ENCODE peak calls at places on chromosomes 16 and 17, in ten cellular contexts. Q is AG09319; V is Caki2; B is stimulated activated CD8-positive, alpha-beta memory T cell treated with anti-CD3 and anti-CD28 coated beads, Interleukin-15, amount 100 ng/mL, for 24 hours; W is stimulated activated CD4-positive, alpha-beta T cell treated with anti-CD3 and anti-CD28 coated beads, Interleukin-1b, Interleukin-23, amount 100 ng/mL, for 1 hour; E is Right ventricle myocardium superior; I is activated CD8-positive, alpha-beta memory T cell treated with anti-CD3 and anti-CD28 coated beads for 4 hours; D is activated CD4-positive, alpha-beta memory T cell treated with anti-CD3 and anti-CD28 coated beads, Interleukin-2, amount 10 ng/mL, durations not matched to agents 7 days and 5 days; T is M059J; M is choroid plexus epithelial cell. R is an unnamed sample.

GRCh38 chr17:56912105-56912999 is 1.5 kb downstream of the TRIM25 start:
- DNase-seq in Q (peak; percentile 11), V (no peak), B (no peak), W (no peak), E (peak; percentile 66), I (no peak), D (no peak), T (no peak), M (peak; percentile 9), R (no peak)

GRCh38 chr17:66644311-66644710 is 190.6 kb upstream of the CACNG5 start:
- DNase-seq in Q (no peak), V (no peak), B (no peak), W (no peak), E (no peak), I (no peak), D (no peak), T (no peak), M (peak; percentile 59), R (no peak)

GRCh38 chr16:22300427-22301071 is 3.3 kb downstream of the POLR3E start:
- DNase-seq in Q (no peak), V (peak; percentile 39), B (no peak), W (no peak), E (peak; percentile 78), I (peak; percentile 25), D (peak; percentile 63), T (peak; percentile 52), M (peak; percentile 74), R (peak; percentile 96)

GRCh38 chr16:64215730-64216129 is 906.1 kb downstream of the CDH11 start:
- DNase-seq in Q (no peak), V (no peak), B (no peak), W (no peak), E (no peak), I (no peak), D (no peak), T (no peak), M (no peak), R (no peak)

GRCh38 chr17:37312137-37312923 is 63.5 kb upstream of the C17orf78 start:
- DNase-seq in Q (no peak), V (no peak), B (no peak), W (no peak), E (no peak), I (no peak), D (no peak), T (no peak), M (no peak), R (no peak)

GRCh38 chr17:70308619-70309018 is 139.3 kb downstream of the KCNJ2 start:
- DNase-seq in Q (no peak), V (no peak), B (no peak), W (no peak), E (no peak), I (no peak), D (no peak), T (no peak), M (no peak), R (no peak)

GRCh38 chr17:27762527-27763305 is 37.6 kb downstream of the NOS2 start:
- DNase-seq in Q (no peak), V (peak; percentile 54), B (no peak), W (no peak), E (peak; percentile 24), I (no peak), D (peak; percentile 38), T (peak; percentile 32), M (peak; percentile 52), R (peak; percentile 37)

GRCh38 chr16:85746431-85747227 is 4.3 kb downstream of the C16orf74 start:
- DNase-seq in Q (no peak), V (peak; percentile 33), B (no peak), W (no peak), E (no peak), I (no peak), D (no peak), T (peak; percentile 68), M (no peak), R (no peak)

GRCh38 chr17:21418446-21419298 is 42.5 kb downstream of the KCNJ12 start:
- DNase-seq in Q (no peak), V (no peak), B (no peak), W (no peak), E (no peak), I (no peak), D (no peak), T (no peak), M (no peak), R (no peak)

GRCh38 chr17:63150994-63151464 is 185.0 kb downstream of the TANC2 start:
- DNase-seq in Q (peak; percentile 60), V (no peak), B (no peak), W (no peak), E (no peak), I (no peak), D (no peak), T (peak; percentile 11), M (peak; percentile 66), R (no peak)

GRCh38 chr17:44004761-44005526 is 522 bp downstream of the NAGS start:
- DNase-seq in Q (no peak), V (no peak), B (no peak), W (no peak), E (no peak), I (no peak), D (peak; percentile 26), T (no peak), M (no peak), R (no peak)

GRCh38 chr17:64657610-64658125 is 4.4 kb downstream of the SMURF2 start:
- DNase-seq in Q (no peak), V (no peak), B (no peak), W (no peak), E (no peak), I (no peak), D (no peak), T (no peak), M (no peak), R (no peak)

GRCh38 chr17:44894642-44895041 is 4.6 kb downstream of the EFTUD2 start:
- DNase-seq in Q (no peak), V (no peak), B (no peak), W (no peak), E (no peak), I (no peak), D (no peak), T (no peak), M (no peak), R (no peak)

GRCh38 chr17:39365872-39366271 is 35.6 kb downstream of the FBXL20 start:
- DNase-seq in Q (no peak), V (no peak), B (no peak), W (no peak), E (no peak), I (no peak), D (no peak), T (no peak), M (no peak), R (no peak)

GRCh38 chr16:87671221-87671620 is 68.9 kb downstream of the JPH3 start:
- DNase-seq in Q (no peak), V (peak; percentile 10), B (no peak), W (no peak), E (no peak), I (no peak), D (no peak), T (no peak), M (no peak), R (no peak)

GRCh38 chr16:29231231-29231630 is 175.3 kb downstream of the NPIPB11 start:
- DNase-seq in Q (no peak), V (no peak), B (no peak), W (no peak), E (no peak), I (no peak), D (no peak), T (no peak), M (peak; percentile 21), R (no peak)

GRCh38 chr17:81111066-81111465 is 54.2 kb upstream of the PVALEF start:
- DNase-seq in Q (no peak), V (no peak), B (no peak), W (no peak), E (no peak), I (no peak), D (no peak), T (no peak), M (no peak), R (no peak)

GRCh38 chr17:18920911-18921441 is 31.0 kb upstream of the SLC5A10 start:
- DNase-seq in Q (no peak), V (peak; percentile 32), B (no peak), W (no peak), E (no peak), I (no peak), D (no peak), T (peak; percentile 80), M (peak; percentile 20), R (no peak)

GRCh38 chr17:20278805-20279204 is 188.5 kb downstream of the LGALS9B start:
- DNase-seq in Q (no peak), V (no peak), B (no peak), W (no peak), E (no peak), I (no peak), D (no peak), T (no peak), M (no peak), R (no peak)

GRCh38 chr16:72679856-72680255 is 368.1 kb downstream of the ZFHX3 start:
- DNase-seq in Q (no peak), V (no peak), B (no peak), W (no peak), E (no peak), I (no peak), D (no peak), T (no peak), M (no peak), R (no peak)

GRCh38 chr16:19753815-19754643 is 36.0 kb downstream of the IQCK start:
- DNase-seq in Q (no peak), V (no peak), B (no peak), W (no peak), E (no peak), I (no peak), D (no peak), T (peak; percentile 39), M (peak; percentile 85), R (no peak)

GRCh38 chr17:11511696-11512095 is 86.6 kb upstream of the DNAH9 start:
- DNase-seq in Q (no peak), V (no peak), B (no peak), W (no peak), E (no peak), I (no peak), D (no peak), T (no peak), M (no peak), R (no peak)

GRCh38 chr16:79993810-79994209 is 393.3 kb upstream of the MAF start:
- DNase-seq in Q (no peak), V (no peak), B (no peak), W (no peak), E (no peak), I (no peak), D (no peak), T (no peak), M (no peak), R (no peak)

GRCh38 chr17:21352221-21352980 is 23.8 kb upstream of the KCNJ12 start:
- DNase-seq in Q (no peak), V (no peak), B (no peak), W (no peak), E (peak; percentile 35), I (no peak), D (no peak), T (no peak), M (no peak), R (no peak)

GRCh38 chr17:40341808-40342574 is 22.5 kb downstream of the GJD3 start:
- DNase-seq in Q (no peak), V (peak; percentile 81), B (no peak), W (no peak), E (peak; percentile 90), I (no peak), D (peak; percentile 29), T (peak; percentile 67), M (peak; percentile 64), R (peak; percentile 95)

GRCh38 chr16:65572156-65572555 is 450.3 kb upstream of the CDH11 start:
- DNase-seq in Q (peak; percentile 41), V (no peak), B (no peak), W (no peak), E (no peak), I (no peak), D (no peak), T (peak; percentile 88), M (peak; percentile 87), R (no peak)

GRCh38 chr17:67718325-67718941 is 697 bp downstream of the NOL11 start:
- DNase-seq in Q (no peak), V (peak; percentile 23), B (no peak), W (peak; percentile 0), E (no peak), I (peak; percentile 4), D (no peak), T (peak; percentile 52), M (peak; percentile 34), R (no peak)